ENCODE peak calls at places on chromosomes 4 and X, in nine cellular contexts. I is suprapubic skin, A is cardiac muscle cell, P is BE2C, W is heart right ventricle, M is mucosa of descending colon, C is H9, V is upper lobe of right lung, E is tibial artery. F is an unnamed sample.

GRCh38 chr4:167117273-167117672 is 117.0 kb downstream of the SPOCK3 start:
- DNase-seq in V (no peak), P (no peak), I (no peak), E (no peak), C (no peak), A (no peak), W (no peak), M (no peak), F (no peak)

GRCh38 chr4:139595989-139596679 is 40.1 kb upstream of the SETD7 start:
- DNase-seq in M (no peak), C (no peak), P (no peak), A (peak), V (no peak), E (peak), I (peak), W (no peak), F (no peak)

GRCh38 chrX:72079607-72080006 is 52.1 kb downstream of the RTL5 start:
- DNase-seq in P (peak), A (peak), M (no peak), I (no peak), W (peak), E (no peak), C (no peak), V (no peak), F (no peak)

GRCh38 chr4:18366762-18367358 is 345.3 kb upstream of the LCORL start:
- DNase-seq in V (no peak), P (peak), M (peak), A (peak), C (no peak), I (no peak), W (no peak), E (no peak), F (no peak)

GRCh38 chrX:11341274-11342256 is 48.4 kb downstream of the AMELX start:
- DNase-seq in W (peak), A (peak), V (peak), E (peak), C (no peak), M (peak), P (no peak), I (peak), F (peak)

GRCh38 chr4:147461161-147461560 is 19.7 kb upstream of the EDNRA start:
- DNase-seq in I (no peak), V (no peak), C (no peak), A (no peak), P (no peak), W (no peak), M (no peak), E (no peak), F (no peak)

GRCh38 chr4:115883862-115884261 is 770.4 kb upstream of the NDST4 start:
- DNase-seq in P (no peak), W (no peak), I (no peak), E (no peak), C (no peak), A (no peak), M (no peak), V (no peak), F (no peak)

GRCh38 chr4:56130609-56131150 is 181.9 kb downstream of the CEP135 start:
- DNase-seq in A (no peak), E (no peak), P (no peak), W (no peak), C (no peak), I (no peak), V (no peak), M (no peak), F (no peak)

GRCh38 chr4:2755821-2756690 is at the start of gene TNIP2:
- DNase-seq in A (peak), E (peak), P (peak), I (peak), V (peak), M (peak), C (peak), W (peak), F (peak)

GRCh38 chrX:86021652-86022289 is 25.6 kb downstream of the CHM start:
- DNase-seq in A (peak), W (no peak), V (no peak), M (no peak), I (no peak), C (no peak), P (no peak), E (no peak), F (no peak)

GRCh38 chr4:151402150-151402865 is 6.7 kb upstream of the FHIP1A start:
- DNase-seq in A (no peak), C (no peak), P (no peak), M (peak), I (no peak), W (no peak), E (no peak), V (no peak), F (no peak)

GRCh38 chr4:10151182-10151581 is 34.6 kb upstream of the WDR1 start:
- DNase-seq in W (no peak), A (no peak), P (no peak), C (no peak), M (no peak), I (no peak), V (no peak), E (no peak), F (no peak)

GRCh38 chr4:143424276-143424675 is 87.6 kb downstream of the GAB1 start:
- DNase-seq in V (no peak), E (no peak), W (no peak), P (no peak), C (no peak), I (no peak), M (no peak), A (no peak), F (no peak)

GRCh38 chr4:80180743-80181142 is 16.6 kb upstream of the PRDM8 start:
- DNase-seq in E (no peak), W (no peak), A (no peak), V (no peak), C (no peak), P (no peak), I (no peak), M (no peak), F (no peak)

GRCh38 chrX:47751670-47752069 is 85.0 kb upstream of the ZNF81 start:
- DNase-seq in E (no peak), C (peak), P (peak), W (peak), I (no peak), A (peak), M (peak), V (peak), F (no peak)

GRCh38 chr4:101345271-101345595 is 2.1 kb downstream of the PPP3CA start:
- DNase-seq in I (no peak), P (peak), W (no peak), E (no peak), C (no peak), A (peak), V (no peak), M (no peak), F (peak)

GRCh38 chrX:623599-624323 is 6.8 kb upstream of the SHOX start:
- DNase-seq in E (no peak), P (no peak), A (no peak), W (no peak), M (no peak), V (no peak), I (no peak), C (peak), F (no peak)

GRCh38 chr4:1631136-1631535 is 53.0 kb downstream of the FAM53A start:
- DNase-seq in E (no peak), M (no peak), P (no peak), A (no peak), C (no peak), V (no peak), W (no peak), I (no peak), F (no peak)

GRCh38 chrX:39133971-39134370 is 332.7 kb downstream of the MID1IP1 start:
- DNase-seq in I (no peak), V (no peak), W (peak), M (peak), P (peak), E (no peak), C (peak), A (no peak), F (no peak)

GRCh38 chr4:55297346-55297745 is 48.7 kb upstream of the SRD5A3 start:
- DNase-seq in W (no peak), P (no peak), E (no peak), A (no peak), C (no peak), M (peak), V (no peak), I (no peak), F (no peak)

GRCh38 chr4:134408897-134409296 is 207.3 kb upstream of the PABPC4L start:
- DNase-seq in M (no peak), W (no peak), V (no peak), A (no peak), C (no peak), P (no peak), E (no peak), I (no peak), F (no peak)

GRCh38 chrX:74343970-74344622 is 40.1 kb downstream of the ZCCHC13 start:
- DNase-seq in E (peak), A (peak), M (peak), P (peak), W (no peak), C (peak), V (no peak), I (no peak), F (peak)

GRCh38 chrX:118254611-118255010 is 91.3 kb upstream of the WDR44 start:
- DNase-seq in E (no peak), I (no peak), C (peak), M (peak), A (peak), V (no peak), W (no peak), P (peak), F (peak)

GRCh38 chrX:56783996-56784620 is 55.1 kb downstream of the NBDY start:
- DNase-seq in A (no peak), E (no peak), W (no peak), M (no peak), I (peak), C (no peak), P (no peak), V (peak), F (no peak)

GRCh38 chr4:173527103-173527876 is 2.7 kb downstream of the HAND2 start:
- DNase-seq in I (no peak), V (no peak), A (peak), E (no peak), P (peak), C (peak), W (peak), M (no peak), F (peak)

GRCh38 chrX:132463411-132463810 is 25.4 kb downstream of the MBNL3 start:
- DNase-seq in E (no peak), I (no peak), W (no peak), V (no peak), C (no peak), M (peak), A (no peak), P (peak), F (no peak)
- TF ChIP-seq CTCF in E (no peak), I (no peak), W (peak), V (peak), C (peak), M (no peak), A (peak), P (peak), F (peak)

GRCh38 chr4:89439533-89439932 is 131.9 kb upstream of the GPRIN3 start:
- DNase-seq in V (no peak), P (no peak), A (no peak), E (no peak), M (no peak), I (no peak), C (no peak), W (no peak), F (no peak)

GRCh38 chr4:89434364-89434988 is 126.9 kb upstream of the GPRIN3 start:
- DNase-seq in A (peak), C (no peak), V (no peak), M (peak), E (no peak), I (no peak), P (no peak), W (no peak), F (peak)

DNA sequence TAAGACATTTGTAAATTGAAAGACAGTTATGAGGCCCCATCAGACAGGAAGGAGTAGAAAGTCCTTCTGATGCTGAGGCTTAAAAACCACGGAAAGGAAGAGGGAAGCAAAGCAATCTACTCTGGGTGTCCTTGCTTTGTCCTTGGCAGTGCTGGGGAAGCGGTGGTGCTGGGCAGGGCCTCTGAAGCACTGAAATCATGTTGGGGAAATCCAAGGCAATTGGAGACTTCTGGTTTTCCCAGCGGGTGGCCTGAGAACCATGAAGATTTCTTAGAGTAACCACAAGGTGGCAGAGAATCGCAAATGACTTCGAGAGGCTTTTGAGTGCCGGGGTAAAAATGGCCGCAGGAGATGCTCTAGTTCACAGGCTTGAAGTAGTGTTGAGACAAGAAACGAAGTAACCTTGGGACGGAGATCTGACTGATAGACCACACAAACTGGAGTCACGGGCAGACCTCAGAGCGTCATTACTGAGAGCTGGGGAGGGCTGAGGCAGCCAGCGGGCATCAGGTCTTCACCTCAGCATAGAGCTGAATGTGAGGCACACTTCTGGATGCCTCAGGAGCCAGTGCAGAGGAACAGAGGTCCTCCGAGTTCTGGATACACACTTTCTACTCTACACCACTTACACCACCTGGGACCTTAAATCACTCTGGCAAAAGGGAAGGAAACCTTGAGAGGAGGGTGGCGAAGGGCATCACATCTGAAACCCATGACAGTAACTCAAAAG is 130.7 kb upstream of the GPRIN3 start:
- DNase-seq in M (peak), I (no peak), E (no peak), A (peak), V (peak), P (peak), C (peak), W (no peak), F (peak)
- TF ChIP-seq CTCF in M (no peak), I (no peak), E (peak), A (peak), V (peak), P (peak), C (peak), W (peak), F (no peak)

GRCh38 chr4:75673027-75673958 is at the start of gene G3BP2:
- DNase-seq in M (peak), C (peak), E (peak), I (peak), A (peak), V (peak), P (peak), W (peak), F (peak)
- TF ChIP-seq CTCF in M (no peak), C (no peak), E (no peak), I (no peak), A (no peak), V (no peak), P (no peak), W (no peak), F (no peak)

GRCh38 chr4:158769175-158769831 is 477 bp downstream of the FNIP2 start:
- DNase-seq in E (peak), A (no peak), M (peak), P (peak), I (peak), W (peak), C (peak), V (peak), F (peak)
- TF ChIP-seq CTCF in E (no peak), A (no peak), M (no peak), P (no peak), I (no peak), W (no peak), C (no peak), V (no peak), F (no peak)